ENCODE peak calls at places on chromosome 1, in nine cellular contexts. C is HCT116; P is MM.1S; Z is CD8-positive, alpha-beta T cell; Y is SJCRH30; G is stomach; R is heart right ventricle; O is mesendoderm; A is neural progenitor cell. E is an unnamed sample.

GRCh38 chr1:14897997-14898645 is 255.4 kb upstream of the TMEM51 start:
- DNase-seq in Y (no peak), A (no peak), R (no peak), G (no peak), Z (no peak), O (no peak), C (no peak), P (no peak), E (no peak)

GRCh38 chr1:95257758-95258157 is 23.7 kb downstream of the RWDD3 start:
- DNase-seq in Z (no peak), A (no peak), R (no peak), G (no peak), Y (no peak), P (no peak), O (no peak), C (peak; percentile 10), E (no peak)

GRCh38 chr1:44581205-44581604 is 93.1 kb downstream of the TMEM53 start:
- DNase-seq in G (no peak), O (no peak), R (no peak), Y (no peak), Z (no peak), C (no peak), A (no peak), P (no peak), E (no peak)

GRCh38 chr1:155128755-155129473 is 1.2 kb downstream of the EFNA1 start:
- DNase-seq in O (peak; percentile 59), R (peak; percentile 28), Y (no peak), G (peak; percentile 61), Z (no peak), A (no peak), C (no peak), P (no peak), E (no peak)

GRCh38 chr1:197441990-197442389 is 173.9 kb downstream of the CRB1 start:
- DNase-seq in O (peak; percentile 37), R (peak; percentile 56), Z (no peak), A (peak; percentile 30), C (no peak), P (no peak), Y (no peak), G (no peak), E (no peak)

GRCh38 chr1:82179162-82179561 is 378.4 kb downstream of the ADGRL2 start:
- DNase-seq in C (no peak), O (no peak), R (no peak), Z (no peak), P (no peak), A (no peak), G (no peak), Y (no peak), E (no peak)

GRCh38 chr1:88612783-88613182 is 71.3 kb upstream of the PKN2 start:
- DNase-seq in R (no peak), C (peak; percentile 22), O (no peak), P (no peak), Z (no peak), Y (peak; percentile 35), G (no peak), A (no peak), E (peak; percentile 5)

GRCh38 chr1:204225841-204226745 is 12.3 kb upstream of the GOLT1A start:
- DNase-seq in R (no peak), G (peak; percentile 65), Y (no peak), P (no peak), O (no peak), A (no peak), C (no peak), Z (no peak), E (peak; percentile 61)

DNA sequence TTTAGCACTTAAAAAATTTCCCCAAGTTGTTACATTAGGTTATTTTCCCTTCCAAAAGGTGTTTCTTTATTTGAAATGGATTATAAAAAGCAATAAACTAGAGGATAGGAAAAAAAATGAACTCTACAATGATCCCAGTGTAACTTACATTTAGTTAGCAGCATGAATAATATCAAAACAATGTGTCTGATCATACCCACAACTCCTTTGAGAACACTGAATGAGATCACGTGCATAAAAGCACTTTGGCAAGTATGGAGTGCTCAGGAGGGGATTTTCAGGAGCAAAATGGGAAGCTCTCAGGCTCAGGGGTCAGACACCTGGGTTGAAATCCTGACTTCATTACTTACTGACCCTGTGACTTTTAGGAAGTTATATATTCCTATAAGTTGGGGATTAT is 369.7 kb upstream of the PROX1 start:
- DNase-seq in P (no peak), A (no peak), O (no peak), G (no peak), Z (no peak), C (no peak), Y (no peak), R (no peak), E (no peak)
- H3K27me3 ChIP-seq in P (no peaks in the 10 kb centered on the region), A (no peaks in the 10 kb centered on the region), O (no peaks in the 10 kb centered on the region), G (no peaks in the 10 kb centered on the region), Z (no peaks in the 10 kb centered on the region), C (peaks cover 3% of the 10 kb centered on the region), Y (peaks cover 6% of the 10 kb centered on the region), R (no peaks in the 10 kb centered on the region), E (no peaks in the 10 kb centered on the region)

GRCh38 chr1:90724361-90724760 is 7.3 kb upstream of the BARHL2 start:
- DNase-seq in G (no peak), Z (no peak), A (no peak), Y (no peak), C (no peak), P (no peak), O (no peak), R (no peak), E (no peak)

GRCh38 chr1:90723561-90724108 is 6.5 kb upstream of the BARHL2 start:
- DNase-seq in R (no peak), P (peak; percentile 29), Z (no peak), G (no peak), O (peak; percentile 91), C (no peak), Y (peak; percentile 18), A (peak; percentile 82), E (no peak)

GRCh38 chr1:90721210-90722194 is 4.4 kb upstream of the BARHL2 start:
- DNase-seq in A (peak; percentile 91), Y (peak; percentile 81), G (peak; percentile 48), R (peak; percentile 61), O (peak; percentile 87), Z (no peak), P (peak; percentile 75), C (peak; percentile 52), E (peak; percentile 57)

GRCh38 chr1:90724926-90725325 is 7.8 kb upstream of the BARHL2 start:
- DNase-seq in C (no peak), P (no peak), R (no peak), O (peak; percentile 68), Y (no peak), G (no peak), Z (no peak), A (peak; percentile 45), E (no peak)

DNA sequence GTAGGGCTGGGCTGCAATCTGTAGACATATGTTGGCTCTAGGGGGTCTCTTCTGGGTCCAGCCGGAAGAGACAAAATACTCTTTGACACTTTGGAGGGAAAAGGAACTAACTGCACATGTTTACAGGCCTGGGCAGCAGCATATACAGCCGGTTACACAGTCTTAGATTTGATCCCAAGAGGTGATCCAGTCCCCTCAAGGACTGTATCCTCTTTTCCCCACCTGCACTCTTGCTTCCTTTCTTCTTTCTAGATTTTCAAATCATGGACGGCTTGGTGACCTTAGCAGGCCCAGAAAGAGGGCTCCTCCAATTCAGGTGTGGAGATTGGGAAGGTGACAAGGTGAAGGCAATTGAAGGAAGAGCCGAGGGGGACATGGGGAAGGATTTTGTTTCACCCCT is 5.8 kb upstream of the BARHL2 start:
- DNase-seq in P (no peak), R (no peak), G (no peak), Z (no peak), Y (no peak), C (no peak), O (no peak), A (no peak), E (no peak)
- H3K27me3 ChIP-seq in P (peaks cover 5% of the 10 kb centered on the region), R (peaks cover 100% of the 10 kb centered on the region), G (peaks cover 95% of the 10 kb centered on the region), Z (peaks cover 91% of the 10 kb centered on the region), Y (no peaks in the 10 kb centered on the region), C (peaks cover 1% of the 10 kb centered on the region), O (peaks cover 71% of the 10 kb centered on the region), A (peaks cover 100% of the 10 kb centered on the region), E (peaks cover 16% of the 10 kb centered on the region)

GRCh38 chr1:111980684-111981083 is 8.8 kb downstream of the KCND3 start:
- DNase-seq in C (no peak), P (no peak), O (no peak), Z (no peak), R (no peak), Y (peak; percentile 72), G (no peak), A (no peak), E (no peak)

GRCh38 chr1:111976842-111977241 is 12.6 kb downstream of the KCND3 start:
- DNase-seq in Z (no peak), P (no peak), R (no peak), C (no peak), O (no peak), Y (no peak), G (no peak), A (no peak), E (no peak)

GRCh38 chr1:111977378-111977777 is 12.1 kb downstream of the KCND3 start:
- DNase-seq in C (no peak), G (no peak), Z (no peak), R (no peak), O (no peak), A (no peak), P (no peak), Y (no peak), E (no peak)

GRCh38 chr1:111976332-111976731 is 13.1 kb downstream of the KCND3 start:
- DNase-seq in G (no peak), Z (no peak), C (no peak), A (no peak), Y (no peak), O (no peak), R (no peak), P (no peak), E (no peak)

GRCh38 chr1:111978695-111979094 is 10.8 kb downstream of the KCND3 start:
- DNase-seq in P (no peak), R (no peak), Z (no peak), G (no peak), O (no peak), A (no peak), Y (no peak), C (no peak), E (no peak)
- H3K27me3 ChIP-seq in P (no peaks in the 10 kb centered on the region), R (peaks cover 3% of the 10 kb centered on the region), Z (peaks cover 4% of the 10 kb centered on the region), G (no peaks in the 10 kb centered on the region), O (no peaks in the 10 kb centered on the region), A (no peaks in the 10 kb centered on the region), Y (no peaks in the 10 kb centered on the region), C (peaks cover 58% of the 10 kb centered on the region), E (peaks cover 13% of the 10 kb centered on the region)

GRCh38 chr1:10788592-10789006 is 7.8 kb downstream of the CASZ1 start:
- DNase-seq in P (no peak), C (no peak), Y (no peak), G (peak; percentile 70), O (peak; percentile 51), A (peak; percentile 73), Z (no peak), R (peak; percentile 73), E (peak; percentile 63)

GRCh38 chr1:10791117-10791951 is 5.1 kb downstream of the CASZ1 start:
- DNase-seq in C (no peak), Y (peak; percentile 61), R (no peak), G (no peak), A (peak; percentile 39), Z (no peak), O (peak; percentile 22), P (no peak), E (no peak)

GRCh38 chr1:10789392-10790154 is 6.9 kb downstream of the CASZ1 start:
- DNase-seq in P (no peak), G (no peak), Z (no peak), A (no peak), O (no peak), R (no peak), Y (no peak), C (no peak), E (no peak)

GRCh38 chr1:10787274-10787673 is 9.2 kb downstream of the CASZ1 start:
- DNase-seq in C (no peak), A (no peak), G (no peak), Z (no peak), R (no peak), O (no peak), Y (no peak), P (no peak), E (no peak)

DNA sequence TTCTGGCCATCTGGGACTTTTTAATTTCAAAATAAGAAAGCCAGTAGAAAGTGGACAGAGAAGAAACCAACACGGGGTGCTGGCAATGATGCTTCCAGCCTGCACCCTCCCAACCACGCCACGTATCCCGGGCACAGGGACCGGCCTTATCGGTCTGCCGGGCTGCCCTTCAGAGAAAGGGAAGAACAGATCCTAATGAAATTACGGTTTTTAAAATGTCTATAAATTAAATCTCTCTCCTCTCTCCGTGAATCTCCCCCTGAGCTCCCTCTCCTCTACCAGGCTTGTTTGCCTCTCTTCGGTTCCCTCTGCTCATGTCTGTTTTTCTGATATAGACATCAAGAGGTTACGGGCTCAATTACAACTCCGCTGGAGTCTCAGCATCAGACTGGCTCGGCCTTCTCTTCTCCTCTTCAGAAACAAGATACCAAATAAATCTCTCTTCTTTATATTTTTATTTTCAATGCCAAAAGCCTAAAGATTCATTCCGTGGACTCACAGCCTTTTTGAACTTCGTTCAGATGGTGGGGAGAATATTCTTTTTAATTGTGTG is 6.2 kb downstream of the CASZ1 start:
- DNase-seq in Y (no peak), O (no peak), P (no peak), Z (no peak), G (no peak), C (no peak), A (no peak), R (no peak), E (no peak)
- H3K27me3 ChIP-seq in Y (peaks cover 2% of the 10 kb centered on the region), O (peaks cover 11% of the 10 kb centered on the region), P (peaks cover 95% of the 10 kb centered on the region), Z (peaks cover 13% of the 10 kb centered on the region), G (peaks cover 16% of the 10 kb centered on the region), C (peaks cover 36% of the 10 kb centered on the region), A (peaks cover 31% of the 10 kb centered on the region), R (peaks cover 29% of the 10 kb centered on the region), E (peaks cover 38% of the 10 kb centered on the region)

E was measured in MG63.